ENCODE peak calls at places on chromosomes 12 and 14, in four cellular contexts. One of them, this sample, is unnamed.

GRCh38 chr12:64080319-64081008 is 141.6 kb downstream of the KICS2 start:
- DNase-seq in heart right ventricle: no peak
- DNase-seq in tibial artery: no peak
- DNase-seq in astrocyte: no peak
- DNase-seq in this sample: no peak

GRCh38 chr12:117742721-117743120 is 226.1 kb downstream of the KSR2 start:
- DNase-seq in astrocyte: no peak
- DNase-seq in tibial artery: no peak
- DNase-seq in heart right ventricle: no peak
- DNase-seq in this sample: no peak

GRCh38 chr14:80055912-80056801 is 155.1 kb downstream of the DIO2 start:
- DNase-seq in astrocyte: peak; percentile 46
- DNase-seq in heart right ventricle: no peak
- DNase-seq in tibial artery: peak; percentile 68
- DNase-seq in this sample: peak; percentile 24

GRCh38 chr14:61927521-61927920 is 165.3 kb downstream of the SNAPC1 start:
- DNase-seq in heart right ventricle: no peak
- DNase-seq in astrocyte: peak; percentile 84
- DNase-seq in tibial artery: no peak
- DNase-seq in this sample: peak; percentile 48

GRCh38 chr12:6183689-6184441 is 16.3 kb upstream of the CD9 start:
- DNase-seq in tibial artery: no peak
- DNase-seq in heart right ventricle: no peak
- DNase-seq in astrocyte: peak; percentile 65
- DNase-seq in this sample: no peak

GRCh38 chr14:93234798-93235197 is 27.7 kb downstream of the UBR7 start:
- DNase-seq in tibial artery: no peak
- DNase-seq in heart right ventricle: no peak
- DNase-seq in astrocyte: peak; percentile 88
- DNase-seq in this sample: peak; percentile 37

GRCh38 chr12:11868027-11868426 is 202.7 kb upstream of the BCL2L14 start:
- DNase-seq in tibial artery: no peak
- DNase-seq in astrocyte: no peak
- DNase-seq in heart right ventricle: no peak
- DNase-seq in this sample: no peak

GRCh38 chr12:115922952-115923564 is 354.4 kb downstream of the MED13L start:
- DNase-seq in heart right ventricle: no peak
- DNase-seq in tibial artery: no peak
- DNase-seq in astrocyte: no peak
- DNase-seq in this sample: no peak

GRCh38 chr12:123384318-123384993 is 524 bp downstream of the KMT5A start:
- DNase-seq in tibial artery: peak; percentile 66
- DNase-seq in astrocyte: no peak
- DNase-seq in heart right ventricle: peak; percentile 36
- DNase-seq in this sample: no peak

GRCh38 chr12:79874665-79875064 is 60.2 kb downstream of the PPP1R12A start:
- DNase-seq in tibial artery: no peak
- DNase-seq in heart right ventricle: no peak
- DNase-seq in astrocyte: no peak
- DNase-seq in this sample: no peak

GRCh38 chr12:93186621-93187020 is 191.1 kb upstream of the NUDT4 start:
- DNase-seq in astrocyte: no peak
- DNase-seq in heart right ventricle: no peak
- DNase-seq in tibial artery: no peak
- DNase-seq in this sample: no peak

GRCh38 chr12:11880424-11880823 is 190.3 kb upstream of the BCL2L14 start:
- DNase-seq in heart right ventricle: no peak
- DNase-seq in astrocyte: no peak
- DNase-seq in tibial artery: no peak
- DNase-seq in this sample: no peak

GRCh38 chr14:90419200-90419599 is 22.4 kb downstream of the CALM1 start:
- DNase-seq in tibial artery: peak; percentile 92
- DNase-seq in heart right ventricle: peak; percentile 58
- DNase-seq in astrocyte: peak; percentile 97
- DNase-seq in this sample: peak; percentile 93

GRCh38 chr14:94110552-94111181 is at the start of gene IFI27:
- DNase-seq in heart right ventricle: no peak
- DNase-seq in astrocyte: peak; percentile 43
- DNase-seq in tibial artery: no peak
- DNase-seq in this sample: no peak

GRCh38 chr14:59275668-59276067 is 87.2 kb downstream of the DAAM1 start:
- DNase-seq in heart right ventricle: no peak
- DNase-seq in astrocyte: peak; percentile 93
- DNase-seq in tibial artery: no peak
- DNase-seq in this sample: peak; percentile 87

GRCh38 chr14:59272633-59273032 is 84.2 kb downstream of the DAAM1 start:
- DNase-seq in heart right ventricle: no peak
- DNase-seq in tibial artery: no peak
- DNase-seq in astrocyte: no peak
- DNase-seq in this sample: no peak

GRCh38 chr14:59273737-59274136 is 85.3 kb downstream of the DAAM1 start:
- DNase-seq in astrocyte: no peak
- DNase-seq in heart right ventricle: no peak
- DNase-seq in tibial artery: no peak
- DNase-seq in this sample: no peak

GRCh38 chr14:59276235-59276634 is 87.8 kb downstream of the DAAM1 start:
- DNase-seq in heart right ventricle: no peak
- DNase-seq in astrocyte: no peak
- DNase-seq in tibial artery: no peak
- DNase-seq in this sample: no peak

DNA sequence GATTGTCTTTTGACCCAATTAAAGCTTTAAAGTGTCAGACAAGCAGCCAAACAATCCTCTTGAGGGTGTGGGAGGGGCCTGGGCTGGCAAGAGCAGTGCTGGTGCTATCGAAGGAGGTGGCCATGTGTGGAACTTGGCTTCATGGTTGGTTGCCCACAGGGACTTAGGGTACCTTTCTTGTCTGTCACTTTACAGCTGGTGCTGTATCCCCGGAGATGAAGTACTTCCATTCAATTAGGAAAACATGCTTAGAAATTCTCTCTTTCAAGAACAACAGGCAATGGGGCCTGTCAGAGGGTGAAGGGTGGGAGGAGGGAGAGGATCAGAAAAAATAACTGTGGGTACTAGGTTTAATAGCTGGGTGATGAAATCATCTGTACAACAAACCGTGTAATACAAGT is 86.5 kb downstream of the DAAM1 start:
- DNase-seq in astrocyte: peak; percentile 39
- DNase-seq in tibial artery: no peak
- DNase-seq in heart right ventricle: peak; percentile 42
- DNase-seq in this sample: no peak
- H3K4me3 ChIP-seq in astrocyte: no peak overlapping the region
- H3K4me3 ChIP-seq in tibial artery: no peak overlapping the region
- H3K4me3 ChIP-seq in heart right ventricle: no peak overlapping the region
- H3K4me3 ChIP-seq in this sample: no peak overlapping the region

GRCh38 chr14:22131749-22132476 is 457.1 kb downstream of the DAD1 start:
- DNase-seq in astrocyte: no peak
- DNase-seq in tibial artery: no peak
- DNase-seq in heart right ventricle: no peak
- DNase-seq in this sample: no peak
- TF ChIP-seq CTCF in astrocyte: peak; percentile 40
- TF ChIP-seq CTCF in tibial artery: no peak
- TF ChIP-seq CTCF in heart right ventricle: no peak
- TF ChIP-seq CTCF in this sample: peak; percentile 52

GRCh38 chr12:53050426-53051057 is 677 bp downstream of the TNS2 start:
- DNase-seq in astrocyte: no peak
- DNase-seq in heart right ventricle: no peak
- DNase-seq in tibial artery: no peak
- DNase-seq in this sample: no peak
- H3K4me3 ChIP-seq in astrocyte: peak overlapping the region; percentile 54
- H3K4me3 ChIP-seq in heart right ventricle: peak overlapping the region; percentile 61
- H3K4me3 ChIP-seq in tibial artery: peak overlapping the region; percentile 71
- H3K4me3 ChIP-seq in this sample: peak overlapping the region; percentile 37

GRCh38 chr14:24093901-24094838 is at the start of gene PCK2:
- DNase-seq in tibial artery: peak; percentile 98
- DNase-seq in astrocyte: peak; percentile 59
- DNase-seq in heart right ventricle: peak; percentile 90
- DNase-seq in this sample: peak; percentile 39
- TF ChIP-seq CTCF in tibial artery: no peak
- TF ChIP-seq CTCF in astrocyte: no peak
- TF ChIP-seq CTCF in heart right ventricle: no peak
- TF ChIP-seq CTCF in this sample: no peak

DNA sequence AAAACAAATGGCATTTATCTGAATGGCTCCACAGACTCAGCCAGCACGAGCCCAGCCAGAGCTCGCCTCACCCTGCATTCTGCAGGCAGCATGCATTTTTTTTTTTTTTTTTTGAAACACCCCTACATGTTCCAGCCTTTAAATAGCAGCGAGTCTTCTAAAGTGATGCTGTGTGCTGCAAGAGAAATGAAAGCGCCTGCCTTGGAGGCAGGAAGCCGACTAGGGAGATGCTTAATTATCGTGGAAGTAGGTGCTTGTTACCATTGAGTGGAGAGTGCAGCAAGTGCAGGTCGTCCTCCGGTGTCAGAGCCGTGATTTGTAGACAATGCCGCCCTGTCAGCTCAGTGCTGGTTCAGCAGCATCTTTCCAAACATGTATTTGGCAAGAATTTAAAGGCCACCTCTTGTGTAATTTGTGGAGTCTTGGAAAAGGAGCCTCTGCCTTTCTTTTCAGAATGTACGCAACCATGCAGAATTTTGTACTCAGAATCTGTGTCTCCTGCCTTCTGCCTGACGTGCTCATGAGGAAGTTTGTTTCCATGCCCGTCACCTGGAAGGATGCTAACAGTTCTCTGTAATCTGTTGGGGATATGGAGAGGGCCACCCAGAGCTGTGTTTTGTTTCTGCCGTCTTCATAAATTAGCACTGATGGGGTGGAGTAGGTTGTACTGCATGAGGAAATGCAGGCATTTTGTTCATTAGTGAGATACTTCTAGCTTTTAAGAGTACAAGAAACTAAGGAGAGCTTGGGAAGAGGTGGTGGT is 345.9 kb upstream of the RGS6 start:
- DNase-seq in tibial artery: peak; percentile 71
- DNase-seq in heart right ventricle: no peak
- DNase-seq in astrocyte: peak; percentile 57
- DNase-seq in this sample: no peak
- H3K4me3 ChIP-seq in tibial artery: peak overlapping the region; percentile 50
- H3K4me3 ChIP-seq in heart right ventricle: peak overlapping the region; percentile 21
- H3K4me3 ChIP-seq in astrocyte: peak overlapping the region; percentile 51
- H3K4me3 ChIP-seq in this sample: no peak overlapping the region

DNA sequence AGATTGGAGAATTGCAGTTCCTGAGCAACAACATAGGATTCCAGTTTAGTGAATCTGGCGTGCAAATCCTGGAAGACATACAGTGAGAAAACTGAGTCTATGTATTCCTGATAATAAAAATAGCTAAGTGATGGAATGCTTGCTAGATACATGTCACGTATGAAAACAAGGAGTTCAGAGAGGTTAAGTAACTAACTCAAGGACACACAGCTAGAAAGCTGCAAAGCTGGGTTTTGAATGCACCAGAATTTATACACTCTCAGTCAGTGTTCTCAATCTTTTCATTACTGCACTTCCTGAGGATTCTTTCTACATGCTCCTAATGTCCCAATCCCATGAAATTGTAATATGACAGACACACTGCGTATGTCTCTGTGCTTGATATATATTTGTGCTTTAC is 35.3 kb downstream of the TBX3 start:
- DNase-seq in astrocyte: no peak
- DNase-seq in heart right ventricle: no peak
- DNase-seq in tibial artery: no peak
- DNase-seq in this sample: no peak
- TF ChIP-seq CTCF in astrocyte: no peak
- TF ChIP-seq CTCF in heart right ventricle: no peak
- TF ChIP-seq CTCF in tibial artery: no peak
- TF ChIP-seq CTCF in this sample: no peak

DNA sequence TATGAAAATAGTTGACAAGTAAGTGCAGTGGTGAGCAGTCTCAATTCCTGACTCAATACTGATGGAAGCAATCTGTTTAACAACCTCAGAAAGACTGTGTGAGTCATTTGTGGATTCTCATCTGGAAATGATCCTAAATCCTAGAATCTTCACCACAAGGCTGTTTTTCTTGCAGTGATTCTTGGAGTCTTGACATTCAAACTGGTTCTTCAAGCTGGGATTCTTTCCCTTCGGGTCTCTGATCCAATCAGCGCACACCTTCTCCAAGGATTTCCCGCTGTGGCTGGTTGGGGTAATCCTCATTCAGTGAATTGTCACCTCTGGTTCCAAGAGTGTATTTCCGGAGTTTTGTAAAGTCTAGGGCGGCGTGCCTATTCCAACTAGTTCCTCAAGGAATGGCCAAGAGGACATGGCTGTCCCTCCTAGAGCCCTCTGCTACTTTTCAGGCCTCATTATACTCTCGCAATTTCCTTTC is 37.7 kb upstream of the FOXJ2 start:
- DNase-seq in tibial artery: no peak
- DNase-seq in astrocyte: peak; percentile 95
- DNase-seq in heart right ventricle: no peak
- DNase-seq in this sample: no peak
- H3K4me3 ChIP-seq in tibial artery: no peak overlapping the region
- H3K4me3 ChIP-seq in astrocyte: no peak overlapping the region
- H3K4me3 ChIP-seq in heart right ventricle: no peak overlapping the region
- H3K4me3 ChIP-seq in this sample: no peak overlapping the region